ENCODE peak calls at places on chromosome 12, in six cellular contexts. R, Y, S, I, K and U are unnamed samples.

GRCh38 chr12:6946033-6946919 is 2.5 kb downstream of the C12orf57 start:
- DNase-seq in R (no peak), Y (no peak), S (no peak), I (no peak), K (peak), U (no peak)

GRCh38 chr12:8544295-8544694 is 3.6 kb upstream of the CLEC4E start:
- DNase-seq in R (no peak), Y (no peak), S (peak), I (peak), K (peak), U (peak)

GRCh38 chr12:7017870-7018349 is 366 bp downstream of the LPCAT3 start:
- DNase-seq in R (no peak), Y (no peak), S (no peak), I (no peak), K (peak), U (no peak)

GRCh38 chr12:14773685-14774073 is 29.6 kb downstream of the WBP11 start:
- DNase-seq in R (no peak), Y (no peak), S (no peak), I (no peak), K (no peak), U (no peak)

GRCh38 chr12:95605875-95606274 is 54.6 kb upstream of the USP44 start:
- DNase-seq in R (no peak), Y (no peak), S (no peak), I (peak), K (no peak), U (no peak)

GRCh38 chr12:109464642-109465351 is 12.3 kb downstream of the KCTD10 start:
- DNase-seq in R (no peak), Y (no peak), S (peak), I (no peak), K (no peak), U (no peak)

GRCh38 chr12:14952295-14952995 is 9.0 kb downstream of the ARHGDIB start:
- DNase-seq in R (no peak), Y (no peak), S (peak), I (peak), K (no peak), U (peak)

GRCh38 chr12:130983328-130984017 is 29.8 kb downstream of the ADGRD1 start:
- DNase-seq in R (no peak), Y (no peak), S (no peak), I (no peak), K (peak), U (no peak)

GRCh38 chr12:7114008-7114407 is 5.0 kb upstream of the C1RL start:
- DNase-seq in R (no peak), Y (no peak), S (no peak), I (no peak), K (no peak), U (no peak)

GRCh38 chr12:19799886-19800602 is 360.8 kb downstream of the AEBP2 start:
- DNase-seq in R (no peak), Y (no peak), S (no peak), I (peak), K (no peak), U (no peak)

GRCh38 chr12:96294831-96295230 is 100.7 kb downstream of the ELK3 start:
- DNase-seq in R (no peak), Y (no peak), S (peak), I (peak), K (no peak), U (peak)

GRCh38 chr12:2892246-2892645 is 1.6 kb downstream of the TULP3 start:
- DNase-seq in R (no peak), Y (no peak), S (peak), I (peak), K (no peak), U (no peak)
- H3K4me3 ChIP-seq in R (no peak), Y (peak), S (peak), I (peak), K (no peak), U (no peak)

GRCh38 chr12:68454855-68455254 is 122.7 kb upstream of the MDM1 start:
- DNase-seq in R (no peak), Y (no peak), S (no peak), I (no peak), K (no peak), U (no peak)
- H3K4me3 ChIP-seq in R (no peak), Y (no peak), S (no peak), I (no peak), K (no peak), U (no peak)

GRCh38 chr12:54413284-54414190 is 5.5 kb downstream of the ITGA5 start:
- DNase-seq in R (no peak), Y (peak), S (no peak), I (peak), K (no peak), U (peak)

GRCh38 chr12:54414191-54414525 is 4.9 kb downstream of the ITGA5 start:
- DNase-seq in R (no peak), Y (no peak), S (no peak), I (no peak), K (no peak), U (no peak)

GRCh38 chr12:54417712-54418440 is 1.2 kb downstream of the ITGA5 start:
- DNase-seq in R (no peak), Y (no peak), S (no peak), I (peak), K (no peak), U (peak)

GRCh38 chr12:54416908-54417603 is 2.0 kb downstream of the ITGA5 start:
- DNase-seq in R (no peak), Y (no peak), S (no peak), I (no peak), K (no peak), U (no peak)

DNA sequence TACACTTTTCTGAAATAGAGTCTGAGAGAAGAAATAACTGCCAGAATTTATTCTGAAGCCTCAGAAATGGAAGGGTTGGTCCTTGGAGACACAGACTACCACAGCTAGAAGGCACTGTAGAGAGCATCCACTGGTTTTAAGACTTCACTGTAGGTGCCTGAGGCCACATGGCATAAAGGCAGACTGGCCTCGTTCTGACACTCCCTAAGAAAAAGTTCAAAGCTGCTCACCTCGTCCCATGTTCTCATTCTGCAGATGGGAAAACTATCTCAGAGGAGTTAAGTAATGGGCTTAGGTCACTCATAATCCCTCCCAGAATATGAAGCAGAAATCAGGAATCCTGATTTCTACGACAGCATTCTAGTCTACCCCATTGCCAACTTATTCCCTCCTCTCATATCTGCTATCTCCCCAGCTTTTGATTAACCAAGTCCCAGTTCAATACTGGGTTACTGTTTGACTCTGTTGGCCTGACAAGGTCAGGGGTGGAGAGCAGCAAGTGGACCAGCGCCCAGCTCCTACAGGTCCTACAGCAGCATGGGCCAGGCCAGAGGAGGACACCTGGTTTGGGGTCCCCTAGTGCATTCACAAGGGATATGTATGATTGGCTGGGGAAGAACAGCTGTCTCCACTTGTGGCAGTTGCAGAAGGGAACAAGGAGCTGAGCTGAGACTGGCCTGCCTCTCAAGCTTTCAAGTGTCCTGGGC is 3.7 kb downstream of the ITGA5 start:
- DNase-seq in R (no peak), Y (no peak), S (peak), I (no peak), K (no peak), U (no peak)
- H3K4me3 ChIP-seq in R (peak), Y (peak), S (peak), I (no peak), K (no peak), U (no peak)

GRCh38 chr12:2053675-2054070 is 886 bp downstream of the CACNA1C start:
- DNase-seq in R (no peak), Y (peak), S (peak), I (no peak), K (no peak), U (peak)

GRCh38 chr12:2054091-2055018 is 1.6 kb downstream of the CACNA1C start:
- DNase-seq in R (no peak), Y (no peak), S (no peak), I (no peak), K (no peak), U (peak)

GRCh38 chr12:2052861-2053674 is at the start of gene CACNA1C:
- DNase-seq in R (no peak), Y (peak), S (peak), I (peak), K (no peak), U (peak)

GRCh38 chr12:2049604-2050540 is 2.9 kb upstream of the CACNA1C start:
- DNase-seq in R (no peak), Y (no peak), S (peak), I (peak), K (no peak), U (no peak)

DNA sequence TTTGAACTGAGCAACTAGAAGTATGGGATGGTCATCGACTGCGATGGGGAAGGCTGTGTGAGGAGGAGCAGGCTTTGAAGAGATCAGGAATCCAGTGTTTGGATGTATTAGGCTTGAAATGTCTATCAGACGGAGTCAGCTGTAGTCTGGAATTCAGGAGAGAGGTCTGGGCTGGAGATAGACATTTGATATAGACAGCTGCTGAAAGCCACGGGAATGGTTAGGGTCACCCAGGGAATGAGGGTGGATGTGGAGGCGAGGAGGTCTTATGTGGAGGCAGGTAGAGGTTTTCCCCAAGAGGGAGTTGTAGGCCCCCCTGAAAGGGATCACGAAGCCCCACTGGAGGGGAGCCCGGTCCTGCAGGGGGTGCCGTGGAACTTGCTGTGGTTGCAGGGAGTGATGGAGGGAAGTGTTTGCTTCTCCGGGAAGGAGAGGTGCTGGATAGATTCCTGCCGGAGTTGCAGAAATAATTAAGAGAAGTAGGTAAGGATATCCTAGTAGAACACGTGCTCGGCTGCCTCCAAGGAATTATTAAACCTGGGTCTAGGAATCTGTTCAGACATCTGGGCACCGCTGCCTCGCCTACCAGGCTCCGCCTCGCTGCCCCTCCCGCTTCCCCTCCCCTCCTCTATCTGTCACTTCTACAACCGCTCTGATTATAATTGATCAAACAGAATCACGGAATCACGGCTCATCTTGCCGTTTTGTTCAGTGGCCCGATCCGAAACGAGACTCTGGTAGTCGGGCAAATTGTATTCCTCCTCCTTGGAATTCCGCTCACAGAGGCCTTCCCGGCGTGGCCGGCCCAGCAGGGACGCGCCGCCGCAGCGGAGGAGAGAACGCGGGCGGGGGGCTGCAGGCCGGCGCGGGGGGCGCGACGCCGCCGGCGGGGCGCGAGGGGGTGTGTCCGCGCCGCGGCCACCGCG is 824 bp upstream of the CACNA1C start:
- DNase-seq in R (no peak), Y (no peak), S (no peak), I (no peak), K (no peak), U (peak)
- H3K4me3 ChIP-seq in R (peak), Y (peak), S (peak), I (peak), K (no peak), U (peak)

GRCh38 chr12:106552228-106552627 is 30.6 kb upstream of the RFX4 start:
- DNase-seq in R (no peak), Y (no peak), S (no peak), I (no peak), K (no peak), U (no peak)
- H3K4me3 ChIP-seq in R (no peak), Y (no peak), S (no peak), I (no peak), K (no peak), U (no peak)

DNA sequence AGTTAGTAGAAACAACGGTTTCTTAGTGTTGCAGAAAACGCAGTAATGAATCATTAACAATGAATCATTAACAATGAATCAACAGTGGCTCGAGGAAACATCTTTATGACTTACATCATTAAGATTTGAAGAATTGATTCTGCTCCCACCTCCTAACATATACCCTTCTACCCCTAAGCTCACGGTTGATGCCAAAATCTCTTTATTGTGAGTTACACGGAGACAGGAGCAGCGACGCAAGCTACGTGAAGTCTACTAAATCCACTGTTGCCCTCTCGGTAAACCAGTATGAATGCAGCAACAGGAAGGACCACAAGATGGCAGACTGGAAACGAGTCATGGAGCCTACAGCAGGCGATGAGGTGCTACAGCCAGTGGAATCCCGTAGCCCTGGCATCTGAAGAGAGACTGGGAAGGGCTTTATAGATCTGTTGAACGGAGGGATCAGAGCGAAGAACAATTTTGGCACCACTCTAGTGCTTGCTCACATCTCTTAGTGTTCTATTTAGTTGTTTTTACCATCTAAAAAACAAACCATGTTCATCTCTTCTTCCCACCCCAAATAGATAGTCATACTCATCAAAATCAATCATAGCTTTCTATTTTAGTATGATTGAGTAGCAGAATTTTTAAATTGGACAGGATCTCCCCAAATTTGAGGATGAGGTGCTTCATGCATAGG is 332.7 kb downstream of the DUSP6 start:
- DNase-seq in R (peak), Y (peak), S (peak), I (peak), K (peak), U (peak)
- H3K4me3 ChIP-seq in R (no peak), Y (peak), S (peak), I (peak), K (no peak), U (peak)

GRCh38 chr12:105803292-105803691 is 335.5 kb downstream of the NUAK1 start:
- DNase-seq in R (no peak), Y (no peak), S (no peak), I (peak), K (no peak), U (peak)

GRCh38 chr12:105799103-105799502 is 339.7 kb downstream of the NUAK1 start:
- DNase-seq in R (no peak), Y (no peak), S (no peak), I (no peak), K (no peak), U (no peak)

GRCh38 chr12:105805730-105806390 is 332.9 kb downstream of the NUAK1 start:
- DNase-seq in R (no peak), Y (no peak), S (no peak), I (no peak), K (no peak), U (no peak)

GRCh38 chr12:105804591-105805265 is 334.0 kb downstream of the NUAK1 start:
- DNase-seq in R (no peak), Y (no peak), S (no peak), I (no peak), K (no peak), U (no peak)
- H3K4me3 ChIP-seq in R (no peak), Y (no peak), S (no peak), I (no peak), K (no peak), U (no peak)

GRCh38 chr12:68445836-68446235 is 113.7 kb upstream of the MDM1 start:
- DNase-seq in R (no peak), Y (no peak), S (peak), I (no peak), K (no peak), U (peak)
- H3K4me3 ChIP-seq in R (no peak), Y (no peak), S (no peak), I (no peak), K (no peak), U (no peak)

DNA sequence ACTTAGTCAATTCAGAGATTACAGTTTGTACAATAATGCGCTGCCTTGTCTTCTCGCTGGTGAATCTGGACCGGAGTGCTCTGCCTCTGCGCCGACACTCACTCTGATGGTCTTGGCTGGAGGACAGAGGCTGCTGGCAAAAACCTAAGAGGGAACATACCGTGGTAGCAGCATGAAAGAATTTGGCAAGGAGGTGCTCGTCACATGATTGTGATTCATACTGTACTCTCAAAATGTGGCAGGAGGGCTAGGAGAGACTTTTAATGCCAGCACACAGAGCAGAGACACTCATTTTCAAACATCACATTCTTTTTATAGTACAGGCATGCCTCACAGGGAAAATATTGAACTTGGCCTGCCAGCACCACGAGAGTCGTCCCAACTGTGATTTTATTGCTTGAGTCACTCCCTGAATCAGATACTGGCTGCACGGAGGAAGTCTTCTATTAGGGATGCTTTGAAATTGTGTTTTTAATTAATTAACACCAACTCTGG is 67.8 kb downstream of the HMGA2 start:
- DNase-seq in R (no peak), Y (peak), S (peak), I (peak), K (no peak), U (peak)
- H3K4me3 ChIP-seq in R (no peak), Y (peak), S (no peak), I (peak), K (no peak), U (peak)

GRCh38 chr12:132176920-132177551 is 32.8 kb downstream of the NOC4L start:
- DNase-seq in R (no peak), Y (no peak), S (no peak), I (no peak), K (no peak), U (no peak)

GRCh38 chr12:132180648-132181546 is 36.6 kb downstream of the NOC4L start:
- DNase-seq in R (no peak), Y (no peak), S (no peak), I (no peak), K (no peak), U (no peak)

GRCh38 chr12:132178314-132178713 is 34.1 kb downstream of the NOC4L start:
- DNase-seq in R (no peak), Y (no peak), S (no peak), I (no peak), K (peak), U (no peak)

GRCh38 chr12:132179431-132180362 is 35.4 kb downstream of the NOC4L start:
- DNase-seq in R (no peak), Y (no peak), S (no peak), I (no peak), K (no peak), U (no peak)

DNA sequence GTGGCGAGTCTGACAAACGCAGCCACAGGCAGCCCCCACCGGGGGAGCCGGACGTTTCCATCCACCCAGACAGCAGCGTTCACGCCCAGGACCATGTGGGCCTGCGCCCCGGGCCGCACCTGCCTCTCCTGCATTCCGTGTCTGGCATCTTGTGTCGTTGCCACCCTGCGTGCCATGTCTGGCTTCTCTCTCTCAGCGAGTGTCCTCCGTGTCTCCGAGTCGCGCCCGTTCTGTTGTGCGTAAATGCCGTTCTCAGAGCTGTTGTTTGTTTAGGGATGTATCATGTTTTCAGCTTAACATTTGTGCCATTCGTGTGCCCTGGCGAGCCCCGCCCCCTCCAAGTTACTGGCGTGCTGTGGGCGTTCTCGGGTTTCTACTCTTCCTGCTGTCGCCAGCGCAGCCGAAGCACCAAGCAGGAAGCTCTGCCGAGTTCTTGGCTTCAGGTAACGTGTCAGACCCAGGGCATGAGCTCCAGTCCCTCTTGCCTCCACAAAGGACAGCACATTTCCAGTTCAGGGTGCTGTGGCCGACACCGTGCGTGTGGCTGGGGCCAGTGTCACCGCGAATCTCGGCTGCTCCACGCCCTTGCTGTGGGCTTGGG is 34.6 kb downstream of the NOC4L start:
- DNase-seq in R (no peak), Y (no peak), S (no peak), I (no peak), K (no peak), U (no peak)
- H3K4me3 ChIP-seq in R (no peak), Y (no peak), S (no peak), I (no peak), K (no peak), U (no peak)